ENCODE peak calls at places on chromosomes 11 and 22, in six cellular contexts. S, H, Z, T, F and E are unnamed samples.

GRCh38 chr11:123308077-123308476 is 113.0 kb upstream of the CLMP start:
- DNase-seq in F (no peak), H (no peak), T (peak; percentile 38), Z (no peak), S (no peak), E (no peak)

GRCh38 chr11:61586792-61587430 is 6.0 kb upstream of the SYT7 start:
- DNase-seq in S (no peak), H (no peak), T (peak; percentile 13), Z (no peak), F (no peak), E (no peak)

GRCh38 chr11:65136515-65137096 is 2.3 kb upstream of the SYVN1 start:
- DNase-seq in F (no peak), Z (no peak), T (no peak), S (no peak), H (no peak), E (no peak)

GRCh38 chr11:129023968-129024676 is 81.5 kb upstream of the TP53AIP1 start:
- DNase-seq in H (no peak), S (no peak), F (peak; percentile 72), T (no peak), Z (no peak), E (peak; percentile 16)

GRCh38 chr11:86160546-86161149 is 83.9 kb upstream of the EED start:
- DNase-seq in F (no peak), Z (no peak), H (no peak), T (no peak), S (no peak), E (no peak)

GRCh38 chr11:96341237-96342130 is 1.5 kb downstream of the MAML2 start:
- DNase-seq in Z (peak; percentile 80), H (peak; percentile 39), S (peak; percentile 72), T (peak; percentile 81), F (peak; percentile 74), E (peak; percentile 64)

GRCh38 chr11:78576549-78577097 is 2.0 kb upstream of the NARS2 start:
- DNase-seq in Z (no peak), S (no peak), H (no peak), F (no peak), T (no peak), E (no peak)

GRCh38 chr22:28983788-28984441 is 77.7 kb downstream of the C22orf31 start:
- DNase-seq in Z (no peak), S (no peak), T (no peak), F (no peak), H (no peak), E (no peak)

GRCh38 chr22:41009222-41009948 is 58.2 kb downstream of the RBX1 start:
- DNase-seq in H (no peak), T (no peak), F (no peak), Z (no peak), S (no peak), E (no peak)

GRCh38 chr11:126357055-126357962 is 1.8 kb downstream of the ST3GAL4 start:
- DNase-seq in S (no peak), H (no peak), T (no peak), F (no peak), Z (no peak), E (no peak)

GRCh38 chr11:30292545-30292944 is 30.4 kb upstream of the ARL14EP start:
- DNase-seq in S (no peak), Z (no peak), F (no peak), H (no peak), T (no peak), E (no peak)

GRCh38 chr22:44901301-44901700 is 108.5 kb downstream of the PHF21B start:
- DNase-seq in H (no peak), F (no peak), Z (no peak), S (no peak), T (no peak), E (no peak)

GRCh38 chr11:117663826-117664225 is 133.2 kb downstream of the DSCAML1 start:
- DNase-seq in F (no peak), T (no peak), S (no peak), Z (no peak), H (peak; percentile 63), E (no peak)